ENCODE peak calls at places on chromosomes 13 and 19, in ten cellular contexts. One of them, this sample, is unnamed.
A peak's percentile ranks its signal among the peaks of the same experiment; 100 is the strongest.

GRCh38 chr13:84609716-84610115 is 727.4 kb upstream of the SLITRK1 start:
- DNase-seq in suprapubic skin: no peak
- DNase-seq in ovary: no peak
- DNase-seq in sigmoid colon: no peak
- DNase-seq in tibial nerve: no peak
- DNase-seq in stomach: no peak
- DNase-seq in A549: no peak
- DNase-seq in H1: no peak
- DNase-seq in GM12878: no peak
- DNase-seq in K562: no peak
- DNase-seq in this sample: no peak

GRCh38 chr19:28943651-28944050 is 269.3 kb downstream of the UQCRFS1 start:
- DNase-seq in sigmoid colon: no peak
- DNase-seq in H1: no peak
- DNase-seq in stomach: no peak
- DNase-seq in GM12878: no peak
- DNase-seq in suprapubic skin: no peak
- DNase-seq in A549: no peak
- DNase-seq in tibial nerve: no peak
- DNase-seq in K562: peak; percentile 42
- DNase-seq in ovary: no peak
- DNase-seq in this sample: no peak

GRCh38 chr13:53010374-53011105 is 18.1 kb upstream of the OLFM4 start:
- DNase-seq in A549: no peak
- DNase-seq in ovary: no peak
- DNase-seq in suprapubic skin: no peak
- DNase-seq in tibial nerve: no peak
- DNase-seq in H1: no peak
- DNase-seq in GM12878: no peak
- DNase-seq in sigmoid colon: no peak
- DNase-seq in K562: no peak
- DNase-seq in stomach: peak; percentile 77
- DNase-seq in this sample: peak; percentile 43

GRCh38 chr13:113096745-113097305 is 8.8 kb upstream of the F7 start:
- DNase-seq in K562: no peak
- DNase-seq in GM12878: no peak
- DNase-seq in suprapubic skin: no peak
- DNase-seq in ovary: no peak
- DNase-seq in H1: no peak
- DNase-seq in A549: no peak
- DNase-seq in sigmoid colon: no peak
- DNase-seq in stomach: no peak
- DNase-seq in tibial nerve: no peak
- DNase-seq in this sample: no peak

GRCh38 chr19:50272263-50272897 is 56.8 kb downstream of the KCNC3 start:
- DNase-seq in A549: no peak
- DNase-seq in sigmoid colon: no peak
- DNase-seq in K562: no peak
- DNase-seq in GM12878: no peak
- DNase-seq in ovary: no peak
- DNase-seq in tibial nerve: no peak
- DNase-seq in H1: no peak
- DNase-seq in suprapubic skin: no peak
- DNase-seq in stomach: no peak
- DNase-seq in this sample: no peak

GRCh38 chr19:49614096-49614857 is 23.3 kb downstream of the PRR12 start:
- DNase-seq in suprapubic skin: no peak
- DNase-seq in sigmoid colon: no peak
- DNase-seq in stomach: no peak
- DNase-seq in A549: peak; percentile 71
- DNase-seq in H1: no peak
- DNase-seq in K562: no peak
- DNase-seq in ovary: no peak
- DNase-seq in tibial nerve: no peak
- DNase-seq in GM12878: no peak
- DNase-seq in this sample: no peak

GRCh38 chr19:42480335-42481095 is 37.8 kb upstream of the CXCL17 start:
- DNase-seq in K562: no peak
- DNase-seq in suprapubic skin: no peak
- DNase-seq in ovary: no peak
- DNase-seq in sigmoid colon: no peak
- DNase-seq in stomach: peak; percentile 44
- DNase-seq in tibial nerve: no peak
- DNase-seq in A549: no peak
- DNase-seq in GM12878: no peak
- DNase-seq in H1: no peak
- DNase-seq in this sample: no peak

GRCh38 chr19:35249848-35250711 is 1.3 kb downstream of the LSR start:
- DNase-seq in suprapubic skin: no peak
- DNase-seq in sigmoid colon: peak; percentile 57
- DNase-seq in A549: no peak
- DNase-seq in H1: no peak
- DNase-seq in stomach: no peak
- DNase-seq in GM12878: no peak
- DNase-seq in tibial nerve: no peak
- DNase-seq in K562: no peak
- DNase-seq in ovary: no peak
- DNase-seq in this sample: no peak

GRCh38 chr13:62706035-62706434 is 1290.4 kb upstream of the PCDH20 start:
- DNase-seq in ovary: no peak
- DNase-seq in suprapubic skin: no peak
- DNase-seq in GM12878: no peak
- DNase-seq in H1: no peak
- DNase-seq in stomach: no peak
- DNase-seq in A549: no peak
- DNase-seq in tibial nerve: no peak
- DNase-seq in sigmoid colon: no peak
- DNase-seq in K562: no peak
- DNase-seq in this sample: no peak

GRCh38 chr13:62704795-62705329 is 1289.2 kb upstream of the PCDH20 start:
- DNase-seq in ovary: no peak
- DNase-seq in A549: no peak
- DNase-seq in stomach: no peak
- DNase-seq in sigmoid colon: no peak
- DNase-seq in GM12878: no peak
- DNase-seq in K562: no peak
- DNase-seq in suprapubic skin: no peak
- DNase-seq in H1: no peak
- DNase-seq in tibial nerve: no peak
- DNase-seq in this sample: no peak

GRCh38 chr13:62697702-62698101 is 1282.1 kb upstream of the PCDH20 start:
- DNase-seq in stomach: no peak
- DNase-seq in H1: no peak
- DNase-seq in suprapubic skin: no peak
- DNase-seq in K562: no peak
- DNase-seq in sigmoid colon: no peak
- DNase-seq in A549: no peak
- DNase-seq in ovary: no peak
- DNase-seq in GM12878: no peak
- DNase-seq in tibial nerve: no peak
- DNase-seq in this sample: no peak

DNA sequence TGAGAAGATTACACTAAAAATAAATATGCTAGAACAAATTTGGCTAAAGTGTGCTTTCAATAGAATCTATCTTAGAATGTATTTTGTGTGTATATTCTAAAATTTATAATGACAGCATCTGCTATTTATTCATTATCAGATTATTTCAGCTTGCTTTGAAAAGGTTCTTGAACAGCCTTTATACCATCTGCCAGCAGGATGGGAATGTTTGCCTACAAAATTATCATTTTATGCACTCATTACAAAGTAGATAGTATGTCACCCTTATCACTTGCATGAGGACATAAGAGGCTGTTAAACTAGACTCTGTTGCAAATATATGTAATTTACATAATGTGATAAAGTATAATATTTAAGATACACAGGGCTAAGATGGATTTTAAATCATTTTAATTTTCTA is 1286.9 kb upstream of the PCDH20 start:
- DNase-seq in GM12878: no peak
- DNase-seq in ovary: no peak
- DNase-seq in A549: no peak
- DNase-seq in stomach: no peak
- DNase-seq in tibial nerve: no peak
- DNase-seq in H1: no peak
- DNase-seq in sigmoid colon: no peak
- DNase-seq in K562: no peak
- DNase-seq in suprapubic skin: no peak
- DNase-seq in this sample: no peak
- TF ChIP-seq EP300 in GM12878: no peak
- TF ChIP-seq EP300 in ovary: no peak
- TF ChIP-seq EP300 in A549: no peak
- TF ChIP-seq EP300 in stomach: no peak
- TF ChIP-seq EP300 in tibial nerve: no peak
- TF ChIP-seq EP300 in H1: no peak
- TF ChIP-seq EP300 in sigmoid colon: no peak
- TF ChIP-seq EP300 in K562: no peak
- TF ChIP-seq EP300 in suprapubic skin: no peak
- TF ChIP-seq EP300 in this sample: no peak

DNA sequence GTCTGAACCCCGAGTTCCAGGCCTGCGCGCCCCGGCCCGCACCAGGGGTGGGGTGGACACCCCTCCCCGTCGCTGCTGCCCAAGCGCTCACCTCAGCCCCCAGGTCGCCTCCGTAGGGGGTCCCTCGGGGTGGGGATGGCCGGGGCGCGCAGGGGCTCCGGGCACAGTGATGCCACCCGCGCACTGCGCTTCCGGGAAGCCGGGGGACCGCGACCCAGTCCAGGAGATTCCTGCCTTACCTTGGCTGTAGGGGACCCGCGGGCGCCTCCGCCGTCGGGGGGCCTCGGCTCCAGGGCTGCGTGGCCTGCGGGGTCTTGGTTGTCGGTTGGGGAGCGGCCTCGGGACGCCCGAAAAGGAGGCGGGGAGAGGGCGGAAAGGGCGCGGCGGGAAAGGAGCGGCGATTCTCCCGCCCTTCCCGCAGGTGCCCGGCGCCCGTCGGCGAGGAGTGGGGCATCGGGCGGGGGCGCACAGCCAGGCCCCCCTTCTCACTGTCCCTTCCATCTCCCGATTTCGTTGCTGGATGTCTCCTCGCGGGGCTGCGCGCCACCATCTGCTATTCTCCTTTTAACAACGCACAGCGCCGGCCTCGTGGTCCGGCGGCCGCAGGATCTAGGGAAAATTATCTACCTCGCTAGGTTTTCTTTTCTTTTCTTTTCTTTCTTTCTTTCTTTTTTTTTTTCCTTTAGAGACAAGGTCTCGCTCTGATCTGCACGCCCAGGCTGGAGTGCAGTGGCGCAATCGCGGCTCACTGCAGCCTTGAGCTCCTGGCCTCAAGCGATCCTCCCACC is at the start of gene KEAP1:
- DNase-seq in A549: peak; percentile 29
- DNase-seq in tibial nerve: no peak
- DNase-seq in H1: no peak
- DNase-seq in stomach: peak; percentile 38
- DNase-seq in ovary: peak; percentile 37
- DNase-seq in suprapubic skin: no peak
- DNase-seq in K562: peak; percentile 71
- DNase-seq in GM12878: no peak
- DNase-seq in sigmoid colon: peak; percentile 69
- DNase-seq in this sample: peak; percentile 67
- TF ChIP-seq EP300 in A549: no peak
- TF ChIP-seq EP300 in tibial nerve: no peak
- TF ChIP-seq EP300 in H1: no peak
- TF ChIP-seq EP300 in stomach: no peak
- TF ChIP-seq EP300 in ovary: no peak
- TF ChIP-seq EP300 in suprapubic skin: no peak
- TF ChIP-seq EP300 in K562: no peak
- TF ChIP-seq EP300 in GM12878: no peak
- TF ChIP-seq EP300 in sigmoid colon: no peak
- TF ChIP-seq EP300 in this sample: no peak

GRCh38 chr13:29131159-29131558 is 311.0 kb downstream of the MTUS2 start:
- DNase-seq in sigmoid colon: no peak
- DNase-seq in K562: no peak
- DNase-seq in stomach: no peak
- DNase-seq in H1: no peak
- DNase-seq in suprapubic skin: no peak
- DNase-seq in A549: no peak
- DNase-seq in ovary: no peak
- DNase-seq in GM12878: no peak
- DNase-seq in tibial nerve: no peak
- DNase-seq in this sample: no peak

GRCh38 chr13:29125934-29126424 is 305.8 kb downstream of the MTUS2 start:
- DNase-seq in GM12878: peak; percentile 56
- DNase-seq in H1: no peak
- DNase-seq in ovary: no peak
- DNase-seq in A549: no peak
- DNase-seq in suprapubic skin: no peak
- DNase-seq in tibial nerve: no peak
- DNase-seq in sigmoid colon: no peak
- DNase-seq in stomach: no peak
- DNase-seq in K562: no peak
- DNase-seq in this sample: no peak

GRCh38 chr13:29129616-29130015 is 309.5 kb downstream of the MTUS2 start:
- DNase-seq in H1: no peak
- DNase-seq in ovary: no peak
- DNase-seq in sigmoid colon: no peak
- DNase-seq in K562: no peak
- DNase-seq in stomach: no peak
- DNase-seq in A549: no peak
- DNase-seq in tibial nerve: no peak
- DNase-seq in GM12878: no peak
- DNase-seq in suprapubic skin: no peak
- DNase-seq in this sample: no peak

GRCh38 chr13:29125145-29125933 is 305.2 kb downstream of the MTUS2 start:
- DNase-seq in sigmoid colon: no peak
- DNase-seq in suprapubic skin: no peak
- DNase-seq in tibial nerve: no peak
- DNase-seq in K562: no peak
- DNase-seq in stomach: no peak
- DNase-seq in A549: no peak
- DNase-seq in H1: no peak
- DNase-seq in GM12878: no peak
- DNase-seq in ovary: no peak
- DNase-seq in this sample: no peak
- TF ChIP-seq EP300 in sigmoid colon: no peak
- TF ChIP-seq EP300 in suprapubic skin: no peak
- TF ChIP-seq EP300 in tibial nerve: no peak
- TF ChIP-seq EP300 in K562: no peak
- TF ChIP-seq EP300 in stomach: no peak
- TF ChIP-seq EP300 in A549: no peak
- TF ChIP-seq EP300 in H1: no peak
- TF ChIP-seq EP300 in GM12878: no peak
- TF ChIP-seq EP300 in ovary: no peak
- TF ChIP-seq EP300 in this sample: no peak

GRCh38 chr19:52601025-52601973 is 31.2 kb downstream of the ZNF701 start:
- DNase-seq in A549: no peak
- DNase-seq in sigmoid colon: peak; percentile 97
- DNase-seq in suprapubic skin: peak; percentile 97
- DNase-seq in H1: peak; percentile 46
- DNase-seq in GM12878: peak; percentile 60
- DNase-seq in K562: peak; percentile 96
- DNase-seq in ovary: peak; percentile 94
- DNase-seq in tibial nerve: peak; percentile 91
- DNase-seq in stomach: peak; percentile 97
- DNase-seq in this sample: peak; percentile 98

GRCh38 chr19:52599241-52599640 is 29.2 kb downstream of the ZNF701 start:
- DNase-seq in K562: no peak
- DNase-seq in GM12878: no peak
- DNase-seq in A549: no peak
- DNase-seq in sigmoid colon: no peak
- DNase-seq in H1: no peak
- DNase-seq in ovary: no peak
- DNase-seq in stomach: no peak
- DNase-seq in suprapubic skin: no peak
- DNase-seq in tibial nerve: no peak
- DNase-seq in this sample: no peak

GRCh38 chr19:52602931-52603330 is 32.8 kb downstream of the ZNF701 start:
- DNase-seq in ovary: no peak
- DNase-seq in stomach: no peak
- DNase-seq in suprapubic skin: no peak
- DNase-seq in tibial nerve: no peak
- DNase-seq in H1: no peak
- DNase-seq in K562: no peak
- DNase-seq in GM12878: no peak
- DNase-seq in A549: no peak
- DNase-seq in sigmoid colon: no peak
- DNase-seq in this sample: no peak

GRCh38 chr19:52603558-52604207 is 33.6 kb downstream of the ZNF701 start:
- DNase-seq in suprapubic skin: no peak
- DNase-seq in K562: no peak
- DNase-seq in H1: no peak
- DNase-seq in sigmoid colon: no peak
- DNase-seq in tibial nerve: no peak
- DNase-seq in ovary: no peak
- DNase-seq in GM12878: no peak
- DNase-seq in A549: no peak
- DNase-seq in stomach: no peak
- DNase-seq in this sample: no peak

GRCh38 chr19:52600639-52601024 is 30.5 kb downstream of the ZNF701 start:
- DNase-seq in K562: no peak
- DNase-seq in H1: no peak
- DNase-seq in GM12878: no peak
- DNase-seq in sigmoid colon: peak; percentile 62
- DNase-seq in stomach: peak; percentile 33
- DNase-seq in ovary: no peak
- DNase-seq in A549: no peak
- DNase-seq in tibial nerve: no peak
- DNase-seq in suprapubic skin: peak; percentile 63
- DNase-seq in this sample: peak; percentile 77
- TF ChIP-seq EP300 in K562: no peak
- TF ChIP-seq EP300 in H1: no peak
- TF ChIP-seq EP300 in GM12878: no peak
- TF ChIP-seq EP300 in sigmoid colon: no peak
- TF ChIP-seq EP300 in stomach: no peak
- TF ChIP-seq EP300 in ovary: no peak
- TF ChIP-seq EP300 in A549: no peak
- TF ChIP-seq EP300 in tibial nerve: no peak
- TF ChIP-seq EP300 in suprapubic skin: no peak
- TF ChIP-seq EP300 in this sample: no peak

This sample was measured in transverse colon.